ENCODE peak calls at places on chromosomes 3 and 15, in four cellular contexts. W is GM12878, S is HL-60, Z is K562. D is an unnamed sample.

GRCh38 chr15:101509279-101509678 is 19.8 kb upstream of the PCSK6 start:
- DNase-seq in S (no peak), Z (no peak), W (no peak), D (no peak)

GRCh38 chr3:189394599-189395121 is 222.9 kb downstream of the TPRG1 start:
- DNase-seq in S (no peak), Z (no peak), W (peak), D (no peak)

GRCh38 chr3:101512521-101513418 is at the start of gene SENP7:
- DNase-seq in Z (peak), W (peak), S (peak), D (peak)

GRCh38 chr15:45606413-45606812 is 19.2 kb downstream of the BLOC1S6 start:
- DNase-seq in W (no peak), Z (no peak), S (no peak), D (no peak)

GRCh38 chr15:65833501-65834220 is 35.6 kb upstream of the RAB11A start:
- DNase-seq in Z (no peak), S (peak), W (no peak), D (no peak)

GRCh38 chr15:83310521-83311456 is 26.3 kb upstream of the BNC1 start:
- DNase-seq in W (no peak), S (no peak), Z (no peak), D (no peak)

GRCh38 chr3:54304867-54305266 is 182.5 kb downstream of the CACNA2D3 start:
- DNase-seq in W (no peak), S (no peak), Z (no peak), D (no peak)

GRCh38 chr3:12906916-12907290 is 65.5 kb upstream of the RPL32 start:
- DNase-seq in Z (no peak), S (no peak), W (no peak), D (no peak)

GRCh38 chr3:48118928-48119327 is 69.3 kb downstream of the CDC25A start:
- DNase-seq in S (no peak), Z (no peak), W (no peak), D (no peak)

GRCh38 chr3:71563827-71564226 is 19.7 kb downstream of the FOXP1 start:
- DNase-seq in Z (no peak), W (peak), S (no peak), D (no peak)

GRCh38 chr3:106068386-106068785 is 199.6 kb upstream of the CBLB start:
- DNase-seq in W (no peak), Z (no peak), S (no peak), D (no peak)

GRCh38 chr15:38547255-38547997 is 17.2 kb downstream of the RASGRP1 start:
- DNase-seq in Z (peak), W (no peak), S (no peak), D (no peak)

GRCh38 chr3:155313916-155314315 is 20.4 kb upstream of the STRIT1 start:
- DNase-seq in W (no peak), Z (no peak), S (no peak), D (no peak)

GRCh38 chr15:64536244-64536836 is 76.0 kb downstream of the ZNF609 start:
- DNase-seq in Z (no peak), S (no peak), W (no peak), D (no peak)

GRCh38 chr3:89628856-89629255 is 521.4 kb downstream of the EPHA3 start:
- DNase-seq in Z (no peak), W (no peak), S (no peak), D (no peak)

GRCh38 chr15:98529205-98530145 is 118.9 kb upstream of the IGF1R start:
- DNase-seq in Z (no peak), W (no peak), S (no peak), D (no peak)

GRCh38 chr15:85607141-85607806 is 187.5 kb downstream of the KLHL25 start:
- DNase-seq in S (no peak), W (no peak), Z (no peak), D (no peak)

GRCh38 chr15:58742424-58743160 is 6.9 kb downstream of the ADAM10 start:
- DNase-seq in S (no peak), W (no peak), Z (no peak), D (no peak)

GRCh38 chr15:73906346-73907017 is 19.8 kb upstream of the LOXL1 start:
- DNase-seq in Z (no peak), W (no peak), S (no peak), D (no peak)

GRCh38 chr3:149717391-149718056 is 34.8 kb downstream of the COMMD2 start:
- DNase-seq in Z (peak), S (peak), W (no peak), D (no peak)

GRCh38 chr3:123780656-123781055 is 103.5 kb downstream of the MYLK start:
- DNase-seq in W (no peak), Z (no peak), S (no peak), D (no peak)

GRCh38 chr3:43870110-43870509 is 179.4 kb downstream of the ABHD5 start:
- DNase-seq in W (no peak), S (no peak), Z (no peak), D (no peak)

GRCh38 chr3:189699873-189700272 is 68.7 kb downstream of the TP63 start:
- DNase-seq in W (no peak), Z (no peak), S (no peak), D (no peak)

GRCh38 chr15:68774120-68774519 is 46.6 kb downstream of the ANP32A start:
- DNase-seq in Z (no peak), W (no peak), S (no peak), D (no peak)

GRCh38 chr3:32022947-32023346 is 41.4 kb downstream of the ZNF860 start:
- DNase-seq in Z (no peak), W (no peak), S (no peak), D (no peak)

GRCh38 chr3:157906627-157907026 is 199.6 kb downstream of the SHOX2 start:
- DNase-seq in S (no peak), W (no peak), Z (no peak), D (no peak)

GRCh38 chr3:150372320-150373118 is 35.6 kb upstream of the TSC22D2 start:
- DNase-seq in S (no peak), W (no peak), Z (no peak), D (no peak)

GRCh38 chr15:101325263-101326025 is 30.4 kb upstream of the SNRPA1 start:
- DNase-seq in S (no peak), W (no peak), Z (no peak), D (no peak)

GRCh38 chr3:178634975-178635374 is 98.7 kb downstream of the KCNMB2 start:
- DNase-seq in S (no peak), W (no peak), Z (no peak), D (no peak)

GRCh38 chr15:92531406-92531805 is 124.2 kb downstream of the FAM174B start:
- DNase-seq in S (no peak), W (no peak), Z (no peak), D (no peak)

GRCh38 chr3:52470920-52471319 is 15.5 kb downstream of the NISCH start:
- DNase-seq in W (no peak), S (no peak), Z (no peak), D (no peak)

GRCh38 chr3:177764377-177764912 is 567.2 kb upstream of the TBL1XR1 start:
- DNase-seq in Z (no peak), S (no peak), W (no peak), D (no peak)

GRCh38 chr3:128198313-128198712 is 45.0 kb downstream of the EEFSEC start:
- DNase-seq in Z (no peak), W (no peak), S (no peak), D (no peak)

GRCh38 chr3:13648744-13649096 is 99.8 kb downstream of the FBLN2 start:
- DNase-seq in Z (no peak), W (no peak), S (no peak), D (no peak)

GRCh38 chr15:61141497-61142125 is 87.5 kb downstream of the RORA start:
- DNase-seq in Z (no peak), S (no peak), W (no peak), D (no peak)

GRCh38 chr15:60612400-60613048 is 133.6 kb upstream of the ICE2 start:
- DNase-seq in W (no peak), Z (no peak), S (no peak), D (no peak)

GRCh38 chr3:24373198-24373959 is 121.3 kb downstream of the THRB start:
- DNase-seq in W (no peak), S (no peak), Z (peak), D (no peak)

GRCh38 chr3:124786491-124787241 is 56.4 kb downstream of the UMPS start:
- DNase-seq in Z (no peak), S (no peak), W (no peak), D (no peak)

GRCh38 chr3:46010519-46011113 is 15.0 kb upstream of the FYCO1 start:
- DNase-seq in S (no peak), Z (no peak), W (no peak), D (no peak)

GRCh38 chr3:195148553-195148952 is 122.4 kb downstream of the XXYLT1 start:
- DNase-seq in W (no peak), Z (no peak), S (no peak), D (no peak)
- TF ChIP-seq SPI1 in W (no peak), Z (no peak), S (no peak), D (no peak)

GRCh38 chr3:18438586-18438985 is 13.4 kb upstream of the SATB1 start:
- DNase-seq in S (no peak), W (no peak), Z (no peak), D (no peak)
- TF ChIP-seq SPI1 in S (no peak), W (no peak), Z (no peak), D (no peak)

DNA sequence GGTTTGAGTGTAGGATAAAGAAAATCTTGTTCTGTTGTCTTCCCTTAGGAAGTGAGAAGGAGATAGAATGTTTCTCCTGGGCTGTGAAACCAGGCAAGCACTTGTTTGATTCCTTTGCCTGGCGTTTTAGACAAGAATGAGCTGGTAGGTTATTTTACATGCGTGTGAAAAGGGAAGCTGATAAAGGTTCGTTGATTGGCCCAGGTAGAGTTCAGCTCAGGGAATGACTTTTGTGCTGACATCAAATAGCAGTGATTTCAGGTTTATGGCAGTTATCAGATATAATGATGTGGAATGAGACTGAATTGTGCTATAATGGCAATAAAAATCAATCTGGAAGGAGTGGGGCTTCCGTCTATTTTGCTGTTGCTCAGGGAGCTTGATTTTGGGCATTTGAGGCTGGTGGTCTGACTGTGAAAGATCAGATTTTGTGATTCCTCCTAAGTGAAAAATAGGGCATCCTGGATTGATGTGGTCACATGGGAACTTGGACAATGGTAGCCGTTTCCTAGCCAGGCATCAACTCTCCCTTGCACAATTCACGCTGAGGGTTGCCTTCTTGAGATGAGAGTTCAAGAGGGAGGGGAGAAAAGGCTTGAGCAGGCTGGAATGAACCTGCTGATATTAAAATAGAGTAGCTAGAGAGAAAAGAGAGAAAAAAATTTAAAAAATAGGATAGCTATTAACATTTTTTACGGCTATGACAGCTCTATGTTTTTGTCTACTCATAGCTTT is 388.9 kb downstream of the EDEM1 start:
- DNase-seq in W (no peak), S (no peak), Z (no peak), D (no peak)
- TF ChIP-seq SPI1 in W (no peak), S (no peak), Z (no peak), D (no peak)

DNA sequence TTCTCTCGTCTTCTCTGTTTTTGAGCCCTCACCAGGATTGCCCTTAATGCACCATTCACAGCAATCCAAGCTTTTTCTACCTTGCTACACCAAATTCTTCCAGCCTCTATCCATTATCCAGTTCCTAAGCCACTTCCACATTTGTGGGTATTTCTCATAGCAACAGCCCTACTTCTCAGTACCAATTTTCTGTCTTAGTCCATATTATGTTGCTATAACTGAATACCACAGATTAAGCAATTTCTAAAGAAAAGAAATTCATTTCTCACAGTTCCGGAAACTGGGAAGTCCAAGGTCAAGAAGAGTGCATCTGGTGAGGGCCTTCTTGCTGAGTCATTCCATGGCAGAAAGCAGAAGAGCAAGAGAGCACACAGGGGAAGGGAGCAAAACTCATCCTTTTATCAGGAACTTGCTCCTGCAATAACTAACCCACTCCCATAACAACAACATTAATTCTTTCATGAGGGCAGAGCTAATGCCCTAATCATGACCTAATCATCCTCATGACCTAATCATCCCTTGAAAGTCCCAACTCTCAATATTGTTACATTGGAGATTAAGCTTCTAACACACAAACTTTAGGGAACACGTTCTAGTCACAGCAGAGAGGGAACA is 9.7 kb upstream of the EIF1B start:
- DNase-seq in S (peak), W (no peak), Z (peak), D (no peak)
- TF ChIP-seq SPI1 in S (peak), W (no peak), Z (peak), D (peak)

DNA sequence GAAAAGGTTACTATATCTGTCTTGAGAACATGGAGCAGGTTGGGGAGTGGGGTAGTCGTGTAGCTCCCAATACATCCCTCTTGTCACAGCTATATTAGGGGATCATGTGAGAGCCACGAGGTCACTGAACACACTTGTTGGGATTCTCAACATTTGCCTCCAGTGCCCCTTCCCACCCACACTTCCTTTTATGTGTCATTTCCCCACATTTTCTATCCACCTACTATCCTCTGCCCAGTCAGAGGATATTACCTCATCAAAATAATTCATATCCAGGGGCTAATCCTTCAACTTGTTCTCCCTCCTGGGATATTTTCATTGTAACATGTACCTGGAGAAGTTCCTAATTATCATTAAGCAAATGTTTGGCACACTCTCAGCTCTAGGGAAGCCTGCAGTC is 85.0 kb downstream of the CYP19A1 start:
- DNase-seq in S (no peak), W (no peak), Z (no peak), D (no peak)
- TF ChIP-seq SPI1 in S (no peak), W (no peak), Z (no peak), D (no peak)

DNA sequence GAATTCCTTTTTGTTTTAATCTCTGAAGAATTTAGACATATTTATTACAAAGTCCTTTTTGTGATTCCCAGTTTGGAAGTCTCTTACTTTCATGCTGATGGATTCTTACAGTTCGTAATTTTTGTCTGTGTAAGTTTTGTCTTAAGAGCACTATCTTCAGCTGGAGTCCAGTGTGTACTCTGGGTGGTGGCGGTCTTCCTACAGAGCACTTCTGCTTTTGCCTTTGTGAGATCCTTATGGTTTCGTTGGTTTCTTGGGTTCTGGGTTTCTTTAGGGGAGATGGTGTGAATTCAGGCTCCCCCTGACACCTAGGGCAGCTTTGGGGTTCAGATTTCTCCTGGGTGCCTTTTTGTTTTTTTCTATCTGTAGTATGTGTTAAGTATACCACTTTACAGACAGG is 45.3 kb downstream of the PLS1 start:
- DNase-seq in W (no peak), S (no peak), Z (no peak), D (no peak)
- TF ChIP-seq SPI1 in W (peak), S (peak), Z (peak), D (peak)

GRCh38 chr3:185737740-185738680 is 86.8 kb downstream of the IGF2BP2 start:
- DNase-seq in Z (no peak), S (no peak), W (no peak), D (no peak)

GRCh38 chr3:185734725-185735096 is 90.1 kb downstream of the IGF2BP2 start:
- DNase-seq in W (no peak), S (no peak), Z (peak), D (no peak)

GRCh38 chr3:185740133-185740532 is 84.7 kb downstream of the IGF2BP2 start:
- DNase-seq in W (no peak), S (no peak), Z (no peak), D (no peak)

GRCh38 chr3:185737020-185737419 is 87.8 kb downstream of the IGF2BP2 start:
- DNase-seq in Z (no peak), W (no peak), S (no peak), D (no peak)

GRCh38 chr3:185739264-185739701 is 85.6 kb downstream of the IGF2BP2 start:
- DNase-seq in Z (no peak), W (no peak), S (no peak), D (no peak)
- TF ChIP-seq SPI1 in Z (no peak), W (no peak), S (no peak), D (no peak)

DNA sequence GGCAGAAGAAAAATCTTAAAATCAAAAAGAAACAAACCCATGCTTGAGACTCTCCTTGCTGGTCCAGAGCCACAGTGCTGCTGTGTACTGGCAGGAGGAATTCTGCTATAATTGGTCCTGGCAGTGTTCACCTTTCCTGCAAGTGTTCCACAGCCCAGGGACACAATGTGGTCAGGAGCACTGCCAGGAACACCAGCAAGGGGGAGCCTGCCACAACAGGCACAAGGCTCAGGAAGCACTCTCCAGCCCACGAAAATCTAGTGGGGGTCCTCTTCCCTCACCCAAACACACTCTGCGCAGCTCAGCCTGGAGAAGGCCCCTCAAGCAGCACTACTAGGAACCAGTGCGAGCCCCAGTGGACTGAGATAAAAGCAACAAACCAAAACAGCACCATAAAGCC is 92.9 kb downstream of the UBE3A start:
- DNase-seq in W (no peak), Z (no peak), S (no peak), D (no peak)
- TF ChIP-seq SPI1 in W (no peak), Z (no peak), S (no peak), D (no peak)

GRCh38 chr3:119510690-119511089 is 12.3 kb downstream of the TIMMDC1 start:
- DNase-seq in Z (no peak), S (no peak), W (no peak), D (no peak)

GRCh38 chr3:119507404-119507803 is 9.1 kb downstream of the TIMMDC1 start:
- DNase-seq in Z (no peak), S (no peak), W (no peak), D (no peak)

DNA sequence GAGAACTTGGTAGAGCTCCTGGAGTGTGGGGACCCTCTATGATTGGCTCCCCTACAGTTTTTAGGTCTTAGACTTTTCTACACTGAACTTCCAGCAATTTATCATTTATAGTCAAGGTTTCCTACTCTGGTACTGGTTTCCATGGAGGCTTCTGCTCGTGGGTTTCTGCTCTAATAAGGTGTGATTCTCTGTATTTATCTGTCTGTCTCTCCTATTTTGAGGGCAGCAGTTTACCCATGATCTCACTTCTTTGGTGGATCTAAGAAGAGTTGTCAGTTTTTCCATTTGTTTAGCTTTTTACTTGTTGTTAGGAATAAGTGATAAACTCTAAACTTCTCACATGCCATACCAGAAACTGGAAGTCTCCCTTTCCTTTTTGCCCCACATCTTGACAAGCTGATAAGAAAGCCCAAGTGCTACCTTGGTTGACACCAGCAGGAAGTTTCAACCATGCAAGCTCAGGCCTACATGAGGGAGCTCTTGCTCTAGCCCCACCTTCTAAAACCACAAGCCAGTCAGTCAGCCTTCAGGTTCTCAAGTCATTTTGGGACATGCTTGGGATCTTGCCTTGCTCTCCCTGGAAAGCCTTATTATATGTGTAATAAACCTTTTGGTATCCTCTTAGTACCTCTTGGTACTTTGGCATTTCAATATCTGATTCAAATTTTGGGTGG is 10.0 kb downstream of the TIMMDC1 start:
- DNase-seq in Z (peak), S (peak), W (peak), D (no peak)
- TF ChIP-seq SPI1 in Z (no peak), S (no peak), W (no peak), D (no peak)

D was measured in GM12891.